ENCODE peak calls at places on chromosome 13, in seven cellular contexts. H is Peyer's patch, I is fibroblast of lung, B is transverse colon, L is heart left ventricle, J is SK-N-SH, M is Panc1. F is an unnamed sample.

GRCh38 chr13:105196052-105196451 is 1339.4 kb downstream of the EFNB2 start:
- DNase-seq in H (no peak), I (peak; percentile 39), B (no peak), L (no peak), J (no peak), M (no peak), F (no peak)

GRCh38 chr13:110471156-110471832 is 90.2 kb downstream of the RAB20 start:
- DNase-seq in H (no peak), I (no peak), B (peak; percentile 41), L (no peak), J (peak; percentile 46), M (no peak), F (peak; percentile 43)

GRCh38 chr13:72195044-72195704 is 328.2 kb upstream of the DACH1 start:
- DNase-seq in H (no peak), I (no peak), B (no peak), L (no peak), J (no peak), M (no peak), F (no peak)

GRCh38 chr13:82713681-82714405 is 1168.4 kb downstream of the SLITRK1 start:
- DNase-seq in H (no peak), I (peak; percentile 26), B (no peak), L (no peak), J (no peak), M (no peak), F (no peak)

GRCh38 chr13:75934889-75935288 is 298.8 kb downstream of the LMO7 start:
- DNase-seq in H (no peak), I (peak; percentile 9), B (no peak), L (no peak), J (no peak), M (no peak), F (no peak)

GRCh38 chr13:66835040-66835628 is 395.0 kb downstream of the PCDH9 start:
- DNase-seq in H (peak; percentile 41), I (peak; percentile 58), B (peak; percentile 18), L (peak; percentile 85), J (peak; percentile 66), M (no peak), F (peak; percentile 43)

GRCh38 chr13:33125821-33126570 is 109.8 kb downstream of the KL start:
- DNase-seq in H (peak; percentile 52), I (peak; percentile 95), B (no peak), L (peak; percentile 71), J (no peak), M (peak; percentile 35), F (peak; percentile 73)

GRCh38 chr13:40755082-40755755 is 15.8 kb downstream of the MRPS31 start:
- DNase-seq in H (no peak), I (no peak), B (peak; percentile 42), L (no peak), J (no peak), M (no peak), F (no peak)

GRCh38 chr13:41456768-41457588 is at the start of gene RGCC:
- DNase-seq in H (peak; percentile 75), I (peak; percentile 43), B (peak; percentile 82), L (peak; percentile 83), J (peak; percentile 85), M (no peak), F (peak; percentile 62)

GRCh38 chr13:58048670-58049069 is 417.1 kb downstream of the PCDH17 start:
- DNase-seq in H (no peak), I (peak; percentile 2), B (no peak), L (no peak), J (no peak), M (no peak), F (no peak)

GRCh38 chr13:42275098-42275471 is 3.1 kb downstream of the AKAP11 start:
- DNase-seq in H (no peak), I (no peak), B (no peak), L (no peak), J (no peak), M (no peak), F (no peak)

GRCh38 chr13:34863360-34864135 is 78.5 kb upstream of the NBEA start:
- DNase-seq in H (no peak), I (peak; percentile 74), B (no peak), L (no peak), J (no peak), M (no peak), F (no peak)

GRCh38 chr13:19818223-19818842 is 35.6 kb upstream of the PSPC1 start:
- DNase-seq in H (peak; percentile 51), I (no peak), B (peak; percentile 19), L (no peak), J (peak; percentile 57), M (no peak), F (peak; percentile 47)

GRCh38 chr13:24092108-24092507 is 68.4 kb upstream of the SPATA13 start:
- DNase-seq in H (no peak), I (no peak), B (no peak), L (no peak), J (no peak), M (no peak), F (no peak)

GRCh38 chr13:102677122-102677521 is 17.7 kb downstream of the METTL21C start:
- DNase-seq in H (no peak), I (no peak), B (no peak), L (no peak), J (no peak), M (no peak), F (no peak)

GRCh38 chr13:85586422-85586831 is 212.8 kb downstream of the SLITRK6 start:
- DNase-seq in H (no peak), I (peak; percentile 32), B (no peak), L (no peak), J (no peak), M (no peak), F (no peak)

GRCh38 chr13:48038763-48039162 is 1.2 kb downstream of the NUDT15 start:
- DNase-seq in H (no peak), I (no peak), B (no peak), L (no peak), J (peak; percentile 3), M (no peak), F (no peak)

GRCh38 chr13:26951581-26952177 is 191.1 kb upstream of the GPR12 start:
- DNase-seq in H (peak; percentile 90), I (no peak), B (peak; percentile 87), L (no peak), J (no peak), M (no peak), F (peak; percentile 91)

GRCh38 chr13:97185751-97186150 is 36.4 kb upstream of the MBNL2 start:
- DNase-seq in H (no peak), I (no peak), B (no peak), L (no peak), J (no peak), M (no peak), F (no peak)

GRCh38 chr13:52003551-52003950 is 7.7 kb downstream of the ATP7B start:
- DNase-seq in H (no peak), I (no peak), B (peak; percentile 30), L (no peak), J (no peak), M (no peak), F (no peak)

DNA sequence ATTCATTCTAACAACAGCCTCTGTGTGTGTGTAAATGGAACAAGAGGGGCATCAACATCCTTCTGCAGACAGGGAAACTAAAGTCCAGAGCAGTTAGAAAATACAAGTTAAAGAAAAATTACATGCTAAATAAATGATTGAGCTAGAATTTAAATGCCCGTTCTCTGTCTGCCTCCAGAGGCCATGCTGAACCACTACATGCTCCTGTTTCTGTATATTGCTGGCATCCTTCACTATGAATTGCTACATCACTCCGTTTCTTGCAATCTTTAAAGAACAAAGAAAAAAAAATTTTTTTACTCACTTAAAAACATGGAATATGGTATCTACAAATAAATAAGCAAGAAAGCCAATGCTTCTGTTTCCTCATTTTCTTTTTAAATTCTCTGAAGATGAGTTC is 47.9 kb downstream of the DCT start:
- DNase-seq in H (no peak), I (peak; percentile 76), B (no peak), L (no peak), J (no peak), M (no peak), F (no peak)
- TF ChIP-seq CTCF in H (no peak), I (peak; percentile 62), B (no peak), L (no peak), J (no peak), M (no peak), F (no peak)

GRCh38 chr13:77016888-77017623 is 9.9 kb downstream of the FBXL3 start:
- DNase-seq in H (no peak), I (no peak), B (no peak), L (no peak), J (no peak), M (no peak), F (no peak)

GRCh38 chr13:77013853-77014542 is 13.0 kb downstream of the FBXL3 start:
- DNase-seq in H (no peak), I (no peak), B (no peak), L (no peak), J (no peak), M (no peak), F (no peak)

GRCh38 chr13:77014906-77015685 is 11.9 kb downstream of the FBXL3 start:
- DNase-seq in H (no peak), I (no peak), B (no peak), L (no peak), J (no peak), M (no peak), F (no peak)

GRCh38 chr13:77019756-77020155 is 7.2 kb downstream of the FBXL3 start:
- DNase-seq in H (no peak), I (no peak), B (no peak), L (no peak), J (no peak), M (no peak), F (no peak)

GRCh38 chr13:77016241-77016812 is 10.6 kb downstream of the FBXL3 start:
- DNase-seq in H (no peak), I (no peak), B (no peak), L (no peak), J (no peak), M (no peak), F (no peak)
- H3K36me3 ChIP-seq in H (peaks cover 68% of the 10 kb centered on the region), I (peaks cover 7% of the 10 kb centered on the region), B (no peaks in the 10 kb centered on the region), L (peaks cover 88% of the 10 kb centered on the region), J (peaks cover 71% of the 10 kb centered on the region), M (peaks cover 32% of the 10 kb centered on the region), F (peaks cover 20% of the 10 kb centered on the region)

DNA sequence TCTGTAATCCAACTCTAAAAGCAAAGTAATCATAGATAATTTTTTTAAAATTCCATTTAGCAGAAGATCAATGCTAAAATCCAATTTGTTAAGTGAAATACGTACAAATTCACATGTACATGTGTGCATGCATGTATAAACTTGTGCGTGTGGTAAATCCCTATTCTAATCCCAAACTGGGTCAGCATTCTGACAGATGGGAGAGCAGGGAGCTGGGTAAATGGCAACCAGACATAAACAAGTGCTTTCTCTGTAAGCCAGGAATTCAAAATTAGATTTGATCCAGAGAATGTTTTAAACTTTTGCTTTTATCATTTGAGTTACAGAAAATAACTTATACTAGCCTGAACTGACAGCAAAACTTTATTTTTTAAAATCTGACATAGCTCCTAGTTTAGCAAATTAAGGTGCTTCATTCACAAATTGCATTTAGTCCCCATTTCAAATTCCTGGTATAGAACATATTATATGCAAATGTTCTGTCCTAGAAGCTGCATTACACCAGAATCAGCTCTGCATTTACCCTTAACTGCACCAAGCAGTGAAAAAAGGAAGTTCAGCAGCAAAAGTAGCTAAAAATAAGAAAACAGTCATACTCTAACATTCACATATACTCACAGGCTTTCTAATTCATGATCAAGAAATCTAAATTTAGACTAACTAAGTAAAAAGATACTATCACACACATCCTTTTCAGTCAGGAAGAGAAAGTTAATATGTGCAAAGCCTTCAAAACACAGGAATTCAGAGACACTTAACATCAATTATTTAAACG is 32.6 kb downstream of the UBL3 start:
- DNase-seq in H (no peak), I (no peak), B (no peak), L (no peak), J (peak; percentile 16), M (no peak), F (no peak)
- TF ChIP-seq CTCF in H (no peak), I (no peak), B (no peak), L (no peak), J (no peak), M (no peak), F (no peak)

GRCh38 chr13:112513761-112514160 is 74.2 kb downstream of the TUBGCP3 start:
- DNase-seq in H (no peak), I (no peak), B (no peak), L (no peak), J (no peak), M (no peak), F (no peak)
- H3K36me3 ChIP-seq in H (peaks cover 44% of the 10 kb centered on the region), I (peaks cover 5% of the 10 kb centered on the region), B (no peaks in the 10 kb centered on the region), L (peaks cover 95% of the 10 kb centered on the region), J (peaks cover 43% of the 10 kb centered on the region), M (peaks cover 6% of the 10 kb centered on the region), F (peaks cover 6% of the 10 kb centered on the region)